ENCODE peak calls at places on chromosomes 6 and 20, in nine cellular contexts. H, S, Z, F, A, R, E, C and K are unnamed samples.

GRCh38 chr6:149031545-149032317 is 284.9 kb downstream of the UST start:
- DNase-seq in F (peak; percentile 21), R (peak; percentile 90), S (no peak), A (peak; percentile 92), C (no peak), H (peak; percentile 77), Z (peak; percentile 28), E (peak; percentile 67), K (no peak)

GRCh38 chr6:148739822-148740128 is 7.1 kb upstream of the UST start:
- DNase-seq in F (no peak), C (no peak), Z (no peak), R (no peak), S (no peak), E (no peak), A (no peak), H (no peak), K (no peak)

GRCh38 chr20:18266282-18266681 is 22.0 kb upstream of the ZNF133 start:
- DNase-seq in R (no peak), F (no peak), E (no peak), H (no peak), C (no peak), A (no peak), Z (no peak), S (no peak), K (no peak)

GRCh38 chr20:61371501-61372150 is 119.6 kb downstream of the CDH4 start:
- DNase-seq in F (no peak), S (no peak), C (no peak), Z (no peak), R (no peak), E (no peak), H (no peak), A (no peak), K (no peak)

GRCh38 chr6:116115781-116116180 is 10.2 kb downstream of the COL10A1 start:
- DNase-seq in A (no peak), H (no peak), E (no peak), F (no peak), C (no peak), S (no peak), Z (no peak), R (peak; percentile 18), K (no peak)

GRCh38 chr20:32234135-32234808 is 26.6 kb downstream of the POFUT1 start:
- DNase-seq in A (no peak), Z (no peak), E (no peak), C (no peak), S (no peak), R (no peak), H (no peak), F (no peak), K (no peak)

GRCh38 chr20:1874534-1875168 is 20.6 kb upstream of the SIRPA start:
- DNase-seq in F (no peak), R (no peak), C (no peak), Z (no peak), H (no peak), S (peak; percentile 39), E (no peak), A (peak; percentile 52), K (no peak)

GRCh38 chr6:10202111-10202510 is 212.8 kb downstream of the TFAP2A start:
- DNase-seq in Z (no peak), H (no peak), S (no peak), A (no peak), R (no peak), F (no peak), C (no peak), E (no peak), K (no peak)

GRCh38 chr6:113184291-113184690 is 672.9 kb upstream of the MARCKS start:
- DNase-seq in F (no peak), S (no peak), Z (no peak), H (no peak), E (no peak), R (peak; percentile 43), C (no peak), A (peak; percentile 77), K (no peak)

GRCh38 chr20:38579921-38580320 is 1.1 kb upstream of the ADIG start:
- DNase-seq in S (no peak), R (no peak), F (no peak), H (no peak), A (no peak), C (no peak), E (no peak), Z (no peak), K (no peak)

GRCh38 chr20:63978319-63979220 is 872 bp downstream of the SAMD10 start:
- DNase-seq in E (peak; percentile 37), Z (peak; percentile 82), S (peak; percentile 89), A (peak; percentile 49), C (no peak), F (peak; percentile 90), R (no peak), H (peak; percentile 81), K (peak; percentile 84)

GRCh38 chr6:158409451-158409850 is 97.2 kb downstream of the TULP4 start:
- DNase-seq in F (no peak), S (no peak), H (no peak), E (no peak), C (no peak), Z (no peak), A (peak; percentile 89), R (peak; percentile 72), K (no peak)

GRCh38 chr6:145544031-145544430 is 191.3 kb downstream of the EPM2A start:
- DNase-seq in A (peak; percentile 58), H (no peak), C (no peak), E (peak; percentile 18), R (peak; percentile 76), Z (no peak), F (no peak), S (no peak), K (no peak)

GRCh38 chr20:403582-403957 is 4.5 kb upstream of the RBCK1 start:
- DNase-seq in C (no peak), H (no peak), S (no peak), Z (no peak), R (no peak), F (no peak), A (no peak), E (no peak), K (no peak)
- H3K9me3 ChIP-seq in C (no peaks in the 10 kb centered on the region), H (no peaks in the 10 kb centered on the region), S (no peaks in the 10 kb centered on the region), Z (no peaks in the 10 kb centered on the region), R (no peaks in the 10 kb centered on the region), F (no peaks in the 10 kb centered on the region), A (no peaks in the 10 kb centered on the region), E (no peaks in the 10 kb centered on the region), K (no peaks in the 10 kb centered on the region)

GRCh38 chr6:31820051-31820389 is 4.7 kb downstream of the HSPA1A start:
- DNase-seq in R (no peak), Z (no peak), C (no peak), S (no peak), H (no peak), A (no peak), F (peak; percentile 30), E (no peak), K (no peak)

GRCh38 chr6:31825553-31825952 is 2.0 kb upstream of the HSPA1B start:
- DNase-seq in C (no peak), S (no peak), R (no peak), F (no peak), A (no peak), Z (no peak), H (no peak), E (no peak), K (no peak)

GRCh38 chr6:31821301-31822037 is 6.1 kb upstream of the HSPA1B start:
- DNase-seq in H (peak; percentile 84), E (peak; percentile 72), Z (peak; percentile 60), C (no peak), R (peak; percentile 39), F (peak; percentile 95), S (peak; percentile 84), A (peak; percentile 43), K (peak; percentile 51)

GRCh38 chr6:31826793-31827285 is 699 bp upstream of the HSPA1B start:
- DNase-seq in C (no peak), E (peak; percentile 90), Z (peak; percentile 69), R (no peak), H (peak; percentile 95), A (peak; percentile 96), S (peak; percentile 91), F (peak; percentile 93), K (peak; percentile 93)

DNA sequence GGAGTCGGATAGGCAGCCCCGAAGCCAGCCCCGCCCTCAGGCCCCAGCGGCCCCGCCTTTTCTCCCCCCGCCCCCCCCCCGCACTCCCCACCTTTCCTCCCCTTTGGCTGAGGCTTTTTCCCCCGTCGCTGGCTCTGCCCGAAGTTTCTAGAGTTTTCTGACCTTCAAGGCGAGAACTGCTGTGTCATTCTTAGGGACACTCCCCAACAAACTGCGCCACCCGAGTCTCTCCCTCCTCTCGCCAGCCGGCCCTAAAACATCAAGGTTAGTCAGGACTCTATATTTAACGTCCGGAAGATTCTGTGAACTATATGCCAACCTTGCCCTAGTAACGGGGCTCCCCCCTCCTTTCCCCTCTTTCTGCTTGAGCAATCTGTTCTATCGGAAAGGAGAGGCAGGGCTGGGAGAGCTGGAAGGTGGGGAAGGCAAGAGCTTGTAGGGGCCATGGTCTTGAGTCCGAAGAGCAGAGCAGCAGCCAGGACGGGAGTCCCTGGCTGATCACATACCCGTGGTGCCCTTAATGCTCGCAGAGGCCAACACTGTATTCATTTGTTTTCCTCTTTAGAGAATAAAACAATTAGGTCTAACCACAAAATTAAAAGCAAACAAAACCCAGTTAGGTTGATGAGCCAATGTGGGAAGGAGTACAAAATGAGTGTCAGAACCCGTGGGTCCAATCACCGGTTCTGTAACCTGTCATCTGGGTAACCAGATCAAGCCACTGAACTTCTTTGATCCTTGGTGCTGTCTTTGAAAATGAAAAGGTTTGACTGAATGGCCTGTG is 5.3 kb upstream of the HSPA1B start:
- DNase-seq in H (peak; percentile 97), A (peak; percentile 86), E (peak; percentile 86), F (peak; percentile 92), C (peak; percentile 51), Z (peak; percentile 68), S (peak; percentile 88), R (peak; percentile 92), K (peak; percentile 85)
- H3K4me3 ChIP-seq in H (peak overlapping the region; percentile 69), A (peak overlapping the region; percentile 48), E (peak overlapping the region; percentile 57), F (peak overlapping the region; percentile 10), C (peak overlapping the region; percentile 92), Z (peak overlapping the region; percentile 59), S (peak overlapping the region; percentile 46), R (peak overlapping the region; percentile 65), K (peak overlapping the region; percentile 20)

DNA sequence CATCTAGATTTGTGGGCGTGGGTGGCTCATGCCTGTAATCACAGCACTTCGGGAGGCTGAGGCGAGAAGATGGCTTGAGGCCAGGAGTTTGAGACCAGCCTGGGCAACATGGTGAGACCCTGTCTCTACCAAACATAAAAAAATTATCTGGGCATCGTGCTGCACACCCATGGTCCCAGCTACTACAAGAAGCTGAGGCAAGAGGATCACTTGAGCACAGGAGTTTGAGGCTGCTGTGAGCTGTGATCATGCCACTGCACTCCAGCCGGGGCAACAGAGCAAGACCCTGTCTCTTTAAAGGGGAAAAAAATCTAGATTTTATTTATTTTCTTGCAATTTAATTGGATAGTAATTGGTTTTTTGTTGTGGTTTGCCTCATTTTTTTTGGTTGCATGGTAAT is 53.6 kb downstream of the DEK start:
- DNase-seq in H (no peak), C (no peak), S (no peak), A (no peak), R (no peak), F (no peak), E (no peak), Z (no peak), K (no peak)
- H3K4me1 ChIP-seq in H (peaks cover 8% of the 10 kb centered on the region), C (no peaks in the 10 kb centered on the region), S (no peaks in the 10 kb centered on the region), A (peaks cover 19% of the 10 kb centered on the region), R (no peaks in the 10 kb centered on the region), F (no peaks in the 10 kb centered on the region), E (no peaks in the 10 kb centered on the region), Z (no peaks in the 10 kb centered on the region), K (no peaks in the 10 kb centered on the region)

DNA sequence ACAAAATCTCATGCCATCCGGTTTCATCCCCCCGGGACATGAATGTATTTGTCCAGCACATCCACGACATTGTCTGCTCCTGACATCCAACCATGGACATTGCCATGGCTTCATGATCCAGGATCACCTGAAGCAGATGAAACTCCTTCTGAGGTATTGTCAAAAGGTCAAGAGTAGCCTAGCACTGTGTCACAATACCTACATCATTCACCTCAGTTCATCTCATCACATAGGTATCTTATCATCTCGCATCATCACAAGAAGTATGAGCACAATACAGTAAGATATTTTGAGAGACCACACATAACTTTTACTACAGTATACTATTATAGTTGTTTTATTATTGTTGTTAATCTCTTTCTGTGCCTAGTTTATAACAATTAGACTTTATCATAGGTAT is 33.5 kb downstream of the ZNF184 start:
- DNase-seq in H (no peak), F (no peak), R (no peak), E (no peak), Z (no peak), A (no peak), C (no peak), S (no peak), K (no peak)
- H3K9me3 ChIP-seq in H (peaks cover 27% of the 10 kb centered on the region), F (peaks cover 9% of the 10 kb centered on the region), R (no peaks in the 10 kb centered on the region), E (no peaks in the 10 kb centered on the region), Z (no peaks in the 10 kb centered on the region), A (no peaks in the 10 kb centered on the region), C (no peaks in the 10 kb centered on the region), S (no peaks in the 10 kb centered on the region), K (no peaks in the 10 kb centered on the region)